ENCODE peak calls at places on chromosomes 13 and 19, in eight cellular contexts. M is progenitor cell of endocrine pancreas, N is brain microvascular endothelial cell, J is AG04449, P is tibial nerve, I is fibroblast of the aortic adventitia, W is cardiac muscle cell, R is psoas muscle. T is an unnamed sample.

GRCh38 chr19:13169769-13170168 is 19.6 kb downstream of the IER2 start:
- DNase-seq in R (no peak), P (no peak), J (no peak), M (no peak), I (peak), W (no peak), N (peak), T (no peak)

GRCh38 chr13:37640499-37640898 is 41.9 kb upstream of the POSTN start:
- DNase-seq in J (no peak), W (peak), N (peak), R (no peak), M (no peak), P (no peak), I (peak), T (no peak)

GRCh38 chr19:16319466-16319865 is 5.2 kb upstream of the KLF2 start:
- DNase-seq in P (no peak), M (no peak), R (no peak), N (no peak), W (no peak), J (no peak), I (no peak), T (no peak)

GRCh38 chr19:49570997-49571676 is 9.2 kb downstream of the NOSIP start:
- DNase-seq in J (no peak), N (no peak), P (no peak), I (no peak), R (no peak), M (no peak), W (peak), T (no peak)

GRCh38 chr19:4970558-4971423 is 1.9 kb downstream of the KDM4B start:
- DNase-seq in N (no peak), W (peak), I (peak), M (no peak), R (peak), J (no peak), P (no peak), T (no peak)

GRCh38 chr13:25489238-25489637 is 117.5 kb downstream of the ATP8A2 start:
- DNase-seq in W (no peak), M (no peak), N (no peak), R (no peak), J (no peak), I (no peak), P (no peak), T (no peak)

GRCh38 chr13:78655906-78656305 is 3.0 kb downstream of the OBI1 start:
- DNase-seq in N (no peak), W (no peak), M (no peak), R (no peak), P (no peak), I (no peak), J (no peak), T (no peak)

GRCh38 chr19:3722443-3723109 is 14.4 kb downstream of the TJP3 start:
- DNase-seq in N (no peak), W (peak), I (no peak), P (no peak), M (peak), J (no peak), R (no peak), T (no peak)

GRCh38 chr19:3618144-3618810 is 8.3 kb downstream of the CACTIN start:
- DNase-seq in I (peak), M (peak), W (peak), P (peak), N (no peak), J (no peak), R (peak), T (peak)

GRCh38 chr19:18425515-18426415 is 6.6 kb downstream of the SSBP4 start:
- DNase-seq in W (no peak), N (peak), R (peak), M (no peak), I (peak), J (no peak), P (no peak), T (no peak)

DNA sequence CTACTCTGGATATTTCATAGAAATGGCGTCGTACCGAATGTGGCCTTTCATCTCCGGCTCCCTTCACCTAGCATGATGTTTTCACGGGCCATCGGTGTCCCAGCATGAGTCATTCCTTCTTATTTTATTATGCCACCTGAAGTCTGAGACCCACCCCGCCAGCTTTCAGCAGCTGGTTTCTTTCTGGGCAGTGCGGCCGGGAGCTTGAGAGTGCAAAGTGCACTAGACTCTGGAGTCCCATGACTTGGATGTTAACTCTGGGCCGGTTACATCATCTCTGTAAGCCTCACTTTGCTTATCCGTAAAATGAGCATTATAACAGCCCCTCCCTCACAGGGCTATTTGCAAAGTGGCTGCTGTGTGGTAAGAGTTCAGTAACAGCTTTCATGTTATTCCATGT is 5.8 kb upstream of the KMT5C start:
- DNase-seq in P (no peak), W (no peak), N (no peak), M (no peak), R (no peak), J (no peak), I (no peak), T (no peak)
- TF ChIP-seq CTCF in P (no peak), W (no peak), N (no peak), M (no peak), R (no peak), J (no peak), I (no peak), T (no peak)

GRCh38 chr19:32464279-32464678 is 58.7 kb downstream of the DPY19L3 start:
- DNase-seq in M (no peak), W (no peak), R (no peak), I (peak), P (no peak), J (no peak), N (no peak), T (no peak)
- TF ChIP-seq CTCF in M (peak), W (peak), R (peak), I (peak), P (no peak), J (no peak), N (peak), T (peak)

DNA sequence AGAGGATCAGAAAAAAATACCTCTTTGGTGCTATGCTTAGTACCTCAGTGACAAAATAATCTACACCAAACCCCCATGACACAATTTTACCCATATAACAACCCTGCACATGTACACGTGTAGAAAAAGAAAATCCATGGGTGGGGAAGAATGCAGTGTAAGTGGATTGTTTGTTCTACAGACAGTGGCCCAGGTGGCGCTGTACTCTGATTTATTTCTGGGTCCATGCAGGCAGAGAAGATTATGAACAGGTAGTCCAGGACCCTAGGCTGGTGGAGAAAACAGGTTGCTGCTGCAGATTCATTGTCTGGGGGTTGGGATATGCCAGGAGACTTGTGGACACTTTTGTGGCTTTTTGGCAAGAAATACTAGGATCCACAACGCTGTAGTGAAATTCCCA is 9.1 kb downstream of the ZNF100 start:
- DNase-seq in M (no peak), J (no peak), N (no peak), R (no peak), P (no peak), I (no peak), W (no peak), T (no peak)
- TF ChIP-seq CTCF in M (no peak), J (no peak), N (no peak), R (no peak), P (no peak), I (no peak), W (no peak), T (no peak)

GRCh38 chr13:29454931-29455481 is 140.5 kb downstream of the SLC7A1 start:
- DNase-seq in M (no peak), I (no peak), J (no peak), P (no peak), R (no peak), N (no peak), W (no peak), T (no peak)
- TF ChIP-seq CTCF in M (peak), I (peak), J (peak), P (no peak), R (no peak), N (peak), W (peak), T (peak)